ENCODE peak calls at places on chromosomes 16 and 17, in seven cellular contexts. One of them, this sample, is unnamed.

GRCh38 chr17:58276423-58276822 is 4.3 kb downstream of the MPO start:
- DNase-seq in effector memory CD4-positive, alpha-beta T cell: no peak
- DNase-seq in GM04504: no peak
- DNase-seq in CD8-positive, alpha-beta memory T cell: no peak
- DNase-seq in A549: no peak
- DNase-seq in GM18507: no peak
- DNase-seq in iris pigment epithelial cell: no peak
- DNase-seq in this sample: no peak

GRCh38 chr16:11256657-11257130 is 690 bp upstream of the SOCS1 start:
- DNase-seq in iris pigment epithelial cell: peak; percentile 59
- DNase-seq in GM18507: no peak
- DNase-seq in A549: peak; percentile 38
- DNase-seq in effector memory CD4-positive, alpha-beta T cell: no peak
- DNase-seq in GM04504: no peak
- DNase-seq in CD8-positive, alpha-beta memory T cell: no peak
- DNase-seq in this sample: peak; percentile 31

GRCh38 chr17:15885770-15886169 is 59.2 kb upstream of the ADORA2B start:
- DNase-seq in effector memory CD4-positive, alpha-beta T cell: no peak
- DNase-seq in CD8-positive, alpha-beta memory T cell: no peak
- DNase-seq in iris pigment epithelial cell: peak; percentile 37
- DNase-seq in GM04504: no peak
- DNase-seq in A549: no peak
- DNase-seq in GM18507: no peak
- DNase-seq in this sample: no peak

GRCh38 chr16:10988164-10988803 is 43.9 kb downstream of the CLEC16A start:
- DNase-seq in A549: peak; percentile 28
- DNase-seq in GM04504: no peak
- DNase-seq in iris pigment epithelial cell: no peak
- DNase-seq in effector memory CD4-positive, alpha-beta T cell: no peak
- DNase-seq in CD8-positive, alpha-beta memory T cell: no peak
- DNase-seq in GM18507: no peak
- DNase-seq in this sample: no peak

GRCh38 chr17:71438631-71439146 is 682.1 kb upstream of the SOX9 start:
- DNase-seq in GM04504: peak; percentile 76
- DNase-seq in effector memory CD4-positive, alpha-beta T cell: no peak
- DNase-seq in GM18507: no peak
- DNase-seq in CD8-positive, alpha-beta memory T cell: no peak
- DNase-seq in iris pigment epithelial cell: peak; percentile 96
- DNase-seq in A549: peak; percentile 57
- DNase-seq in this sample: no peak

GRCh38 chr17:74767111-74767516 is 9.0 kb downstream of the NAT9 start:
- DNase-seq in GM18507: no peak
- DNase-seq in iris pigment epithelial cell: no peak
- DNase-seq in A549: no peak
- DNase-seq in CD8-positive, alpha-beta memory T cell: no peak
- DNase-seq in effector memory CD4-positive, alpha-beta T cell: no peak
- DNase-seq in GM04504: no peak
- DNase-seq in this sample: no peak

GRCh38 chr17:71970312-71970711 is 150.5 kb upstream of the SOX9 start:
- DNase-seq in iris pigment epithelial cell: peak; percentile 22
- DNase-seq in GM18507: no peak
- DNase-seq in effector memory CD4-positive, alpha-beta T cell: no peak
- DNase-seq in CD8-positive, alpha-beta memory T cell: no peak
- DNase-seq in A549: peak; percentile 15
- DNase-seq in GM04504: no peak
- DNase-seq in this sample: no peak

GRCh38 chr16:69083306-69083941 is 22.0 kb upstream of the HAS3 start:
- DNase-seq in CD8-positive, alpha-beta memory T cell: no peak
- DNase-seq in A549: no peak
- DNase-seq in GM18507: no peak
- DNase-seq in iris pigment epithelial cell: no peak
- DNase-seq in GM04504: no peak
- DNase-seq in effector memory CD4-positive, alpha-beta T cell: no peak
- DNase-seq in this sample: no peak

GRCh38 chr17:50587571-50587970 is 27.1 kb downstream of the CACNA1G start:
- DNase-seq in effector memory CD4-positive, alpha-beta T cell: no peak
- DNase-seq in A549: no peak
- DNase-seq in iris pigment epithelial cell: no peak
- DNase-seq in GM04504: no peak
- DNase-seq in GM18507: no peak
- DNase-seq in CD8-positive, alpha-beta memory T cell: no peak
- DNase-seq in this sample: no peak

GRCh38 chr16:88064889-88065746 is 113.9 kb downstream of the BANP start:
- DNase-seq in GM04504: no peak
- DNase-seq in effector memory CD4-positive, alpha-beta T cell: no peak
- DNase-seq in iris pigment epithelial cell: no peak
- DNase-seq in A549: no peak
- DNase-seq in CD8-positive, alpha-beta memory T cell: no peak
- DNase-seq in GM18507: no peak
- DNase-seq in this sample: no peak

GRCh38 chr17:66397486-66397885 is 95.1 kb downstream of the PRKCA start:
- DNase-seq in iris pigment epithelial cell: no peak
- DNase-seq in GM04504: no peak
- DNase-seq in effector memory CD4-positive, alpha-beta T cell: no peak
- DNase-seq in GM18507: no peak
- DNase-seq in A549: no peak
- DNase-seq in CD8-positive, alpha-beta memory T cell: no peak
- DNase-seq in this sample: no peak

GRCh38 chr17:39084558-39084957 is 66.9 kb downstream of the PLXDC1 start:
- DNase-seq in iris pigment epithelial cell: no peak
- DNase-seq in GM18507: no peak
- DNase-seq in CD8-positive, alpha-beta memory T cell: no peak
- DNase-seq in A549: no peak
- DNase-seq in effector memory CD4-positive, alpha-beta T cell: no peak
- DNase-seq in GM04504: no peak
- DNase-seq in this sample: no peak

GRCh38 chr16:21656795-21657768 is 4.7 kb upstream of the IGSF6 start:
- DNase-seq in A549: peak; percentile 74
- DNase-seq in effector memory CD4-positive, alpha-beta T cell: no peak
- DNase-seq in GM18507: no peak
- DNase-seq in iris pigment epithelial cell: peak; percentile 59
- DNase-seq in CD8-positive, alpha-beta memory T cell: peak; percentile 58
- DNase-seq in GM04504: peak; percentile 30
- DNase-seq in this sample: no peak

GRCh38 chr17:19874256-19874655 is 6.5 kb upstream of the ULK2 start:
- DNase-seq in A549: no peak
- DNase-seq in effector memory CD4-positive, alpha-beta T cell: no peak
- DNase-seq in GM04504: no peak
- DNase-seq in GM18507: no peak
- DNase-seq in CD8-positive, alpha-beta memory T cell: no peak
- DNase-seq in iris pigment epithelial cell: no peak
- DNase-seq in this sample: no peak

GRCh38 chr17:82615084-82616020 is 32.9 kb downstream of the WDR45B start:
- DNase-seq in A549: no peak
- DNase-seq in effector memory CD4-positive, alpha-beta T cell: no peak
- DNase-seq in GM18507: no peak
- DNase-seq in iris pigment epithelial cell: no peak
- DNase-seq in CD8-positive, alpha-beta memory T cell: no peak
- DNase-seq in GM04504: no peak
- DNase-seq in this sample: peak; percentile 42

GRCh38 chr16:73529303-73530012 is 481.5 kb upstream of the ZFHX3 start:
- DNase-seq in A549: no peak
- DNase-seq in effector memory CD4-positive, alpha-beta T cell: no peak
- DNase-seq in GM04504: no peak
- DNase-seq in iris pigment epithelial cell: no peak
- DNase-seq in CD8-positive, alpha-beta memory T cell: no peak
- DNase-seq in GM18507: no peak
- DNase-seq in this sample: no peak

GRCh38 chr17:2111691-2112090 is 56.8 kb downstream of the HIC1 start:
- DNase-seq in iris pigment epithelial cell: peak; percentile 97
- DNase-seq in CD8-positive, alpha-beta memory T cell: no peak
- DNase-seq in GM18507: no peak
- DNase-seq in GM04504: no peak
- DNase-seq in effector memory CD4-positive, alpha-beta T cell: no peak
- DNase-seq in A549: no peak
- DNase-seq in this sample: no peak

GRCh38 chr17:60248618-60249516 is 99.1 kb downstream of the CA4 start:
- DNase-seq in iris pigment epithelial cell: peak; percentile 28
- DNase-seq in A549: no peak
- DNase-seq in GM04504: no peak
- DNase-seq in CD8-positive, alpha-beta memory T cell: no peak
- DNase-seq in GM18507: no peak
- DNase-seq in effector memory CD4-positive, alpha-beta T cell: no peak
- DNase-seq in this sample: no peak

GRCh38 chr17:8913091-8913490 is 45.6 kb upstream of the PIK3R6 start:
- DNase-seq in GM04504: no peak
- DNase-seq in GM18507: no peak
- DNase-seq in CD8-positive, alpha-beta memory T cell: no peak
- DNase-seq in iris pigment epithelial cell: no peak
- DNase-seq in A549: no peak
- DNase-seq in effector memory CD4-positive, alpha-beta T cell: no peak
- DNase-seq in this sample: no peak

GRCh38 chr17:78276098-78276497 is 44.7 kb downstream of the TMEM235 start:
- DNase-seq in CD8-positive, alpha-beta memory T cell: no peak
- DNase-seq in GM18507: no peak
- DNase-seq in effector memory CD4-positive, alpha-beta T cell: no peak
- DNase-seq in iris pigment epithelial cell: no peak
- DNase-seq in GM04504: no peak
- DNase-seq in A549: no peak
- DNase-seq in this sample: no peak

GRCh38 chr16:69443809-69444611 is 19.6 kb downstream of the CYB5B start:
- DNase-seq in GM04504: peak; percentile 32
- DNase-seq in CD8-positive, alpha-beta memory T cell: no peak
- DNase-seq in effector memory CD4-positive, alpha-beta T cell: no peak
- DNase-seq in GM18507: no peak
- DNase-seq in iris pigment epithelial cell: peak; percentile 51
- DNase-seq in A549: no peak
- DNase-seq in this sample: no peak

GRCh38 chr17:16980061-16980460 is 8.1 kb upstream of the TNFRSF13B start:
- DNase-seq in GM04504: no peak
- DNase-seq in iris pigment epithelial cell: no peak
- DNase-seq in GM18507: no peak
- DNase-seq in effector memory CD4-positive, alpha-beta T cell: no peak
- DNase-seq in A549: no peak
- DNase-seq in CD8-positive, alpha-beta memory T cell: no peak
- DNase-seq in this sample: no peak

GRCh38 chr17:66378296-66378695 is 75.9 kb downstream of the PRKCA start:
- DNase-seq in CD8-positive, alpha-beta memory T cell: no peak
- DNase-seq in GM04504: no peak
- DNase-seq in A549: no peak
- DNase-seq in effector memory CD4-positive, alpha-beta T cell: no peak
- DNase-seq in iris pigment epithelial cell: peak; percentile 67
- DNase-seq in GM18507: no peak
- DNase-seq in this sample: no peak

GRCh38 chr16:23842137-23842600 is 6.4 kb downstream of the PRKCB start:
- DNase-seq in GM04504: no peak
- DNase-seq in effector memory CD4-positive, alpha-beta T cell: no peak
- DNase-seq in CD8-positive, alpha-beta memory T cell: no peak
- DNase-seq in GM18507: peak; percentile 42
- DNase-seq in A549: no peak
- DNase-seq in iris pigment epithelial cell: no peak
- DNase-seq in this sample: no peak

GRCh38 chr17:45282683-45283644 is 21.1 kb upstream of the SPATA32 start:
- DNase-seq in GM18507: no peak
- DNase-seq in GM04504: no peak
- DNase-seq in effector memory CD4-positive, alpha-beta T cell: no peak
- DNase-seq in A549: no peak
- DNase-seq in CD8-positive, alpha-beta memory T cell: no peak
- DNase-seq in iris pigment epithelial cell: peak; percentile 85
- DNase-seq in this sample: no peak

GRCh38 chr17:41678907-41679739 is 9.6 kb upstream of the EIF1 start:
- DNase-seq in GM18507: no peak
- DNase-seq in effector memory CD4-positive, alpha-beta T cell: peak; percentile 41
- DNase-seq in CD8-positive, alpha-beta memory T cell: peak; percentile 75
- DNase-seq in iris pigment epithelial cell: peak; percentile 47
- DNase-seq in A549: no peak
- DNase-seq in GM04504: no peak
- DNase-seq in this sample: no peak

GRCh38 chr16:86635181-86635580 is 56.8 kb downstream of the FOXL1 start:
- DNase-seq in iris pigment epithelial cell: no peak
- DNase-seq in GM04504: no peak
- DNase-seq in A549: no peak
- DNase-seq in effector memory CD4-positive, alpha-beta T cell: no peak
- DNase-seq in CD8-positive, alpha-beta memory T cell: no peak
- DNase-seq in GM18507: no peak
- DNase-seq in this sample: no peak

GRCh38 chr17:81391964-81392908 is 3.0 kb upstream of the BAHCC1 start:
- DNase-seq in iris pigment epithelial cell: peak; percentile 73
- DNase-seq in GM04504: no peak
- DNase-seq in GM18507: no peak
- DNase-seq in CD8-positive, alpha-beta memory T cell: no peak
- DNase-seq in effector memory CD4-positive, alpha-beta T cell: no peak
- DNase-seq in A549: no peak
- DNase-seq in this sample: no peak

GRCh38 chr17:28335959-28336871 is 654 bp downstream of the TNFAIP1 start:
- DNase-seq in GM18507: no peak
- DNase-seq in CD8-positive, alpha-beta memory T cell: no peak
- DNase-seq in effector memory CD4-positive, alpha-beta T cell: no peak
- DNase-seq in A549: peak; percentile 77
- DNase-seq in GM04504: peak; percentile 71
- DNase-seq in iris pigment epithelial cell: peak; percentile 94
- DNase-seq in this sample: no peak

GRCh38 chr16:76976756-76977155 is 214.2 kb upstream of the MON1B start:
- DNase-seq in A549: no peak
- DNase-seq in iris pigment epithelial cell: no peak
- DNase-seq in effector memory CD4-positive, alpha-beta T cell: no peak
- DNase-seq in GM18507: no peak
- DNase-seq in GM04504: no peak
- DNase-seq in CD8-positive, alpha-beta memory T cell: no peak
- DNase-seq in this sample: no peak

GRCh38 chr16:19716183-19716582 is 1.8 kb downstream of the KNOP1 start:
- DNase-seq in GM04504: no peak
- DNase-seq in iris pigment epithelial cell: no peak
- DNase-seq in GM18507: no peak
- DNase-seq in CD8-positive, alpha-beta memory T cell: no peak
- DNase-seq in A549: no peak
- DNase-seq in effector memory CD4-positive, alpha-beta T cell: no peak
- DNase-seq in this sample: no peak

GRCh38 chr17:59754547-59754946 is 47.1 kb downstream of the VMP1 start:
- DNase-seq in A549: peak; percentile 86
- DNase-seq in effector memory CD4-positive, alpha-beta T cell: no peak
- DNase-seq in GM18507: no peak
- DNase-seq in CD8-positive, alpha-beta memory T cell: no peak
- DNase-seq in iris pigment epithelial cell: peak; percentile 97
- DNase-seq in GM04504: peak; percentile 76
- DNase-seq in this sample: no peak

GRCh38 chr16:28202147-28202746 is 9.5 kb downstream of the XPO6 start:
- DNase-seq in GM18507: no peak
- DNase-seq in effector memory CD4-positive, alpha-beta T cell: no peak
- DNase-seq in iris pigment epithelial cell: no peak
- DNase-seq in CD8-positive, alpha-beta memory T cell: no peak
- DNase-seq in GM04504: no peak
- DNase-seq in A549: no peak
- DNase-seq in this sample: no peak

GRCh38 chr17:80899402-80900268 is 92.0 kb upstream of the CHMP6 start:
- DNase-seq in CD8-positive, alpha-beta memory T cell: peak; percentile 81
- DNase-seq in GM04504: no peak
- DNase-seq in effector memory CD4-positive, alpha-beta T cell: peak; percentile 48
- DNase-seq in iris pigment epithelial cell: peak; percentile 25
- DNase-seq in GM18507: no peak
- DNase-seq in A549: peak; percentile 70
- DNase-seq in this sample: no peak

GRCh38 chr17:20207295-20207985 is 198.3 kb downstream of the SPECC1 start:
- DNase-seq in A549: no peak
- DNase-seq in GM04504: no peak
- DNase-seq in iris pigment epithelial cell: no peak
- DNase-seq in GM18507: no peak
- DNase-seq in CD8-positive, alpha-beta memory T cell: no peak
- DNase-seq in effector memory CD4-positive, alpha-beta T cell: no peak
- DNase-seq in this sample: no peak

GRCh38 chr17:8503368-8503767 is 67.7 kb downstream of the NDEL1 start:
- DNase-seq in CD8-positive, alpha-beta memory T cell: no peak
- DNase-seq in A549: no peak
- DNase-seq in GM18507: no peak
- DNase-seq in iris pigment epithelial cell: no peak
- DNase-seq in GM04504: no peak
- DNase-seq in effector memory CD4-positive, alpha-beta T cell: no peak
- DNase-seq in this sample: no peak

GRCh38 chr16:86951831-86952598 is 365.2 kb downstream of the C16orf95 start:
- DNase-seq in CD8-positive, alpha-beta memory T cell: no peak
- DNase-seq in effector memory CD4-positive, alpha-beta T cell: no peak
- DNase-seq in iris pigment epithelial cell: peak; percentile 97
- DNase-seq in A549: peak; percentile 64
- DNase-seq in GM18507: no peak
- DNase-seq in GM04504: peak; percentile 86
- DNase-seq in this sample: no peak

This sample was measured in NCI-H1930.